ENCODE peak calls at places on chromosome 17, in five cellular contexts. U is GM23248; J is AG08395; M is central memory CD4-positive, alpha-beta T cell; K is NCI-H774. B is an unnamed sample.

GRCh38 chr17:77420804-77421634 is 280.2 kb downstream of the SEC14L1 start:
- DNase-seq in U (peak; percentile 68), J (peak; percentile 79), M (peak; percentile 65), K (peak; percentile 36), B (no peak)

GRCh38 chr17:58331815-58332719 is 3.5 kb upstream of the TSPOAP1 start:
- DNase-seq in U (no peak), J (no peak), M (peak; percentile 80), K (no peak), B (peak; percentile 84)

GRCh38 chr17:63945851-63946439 is 13.8 kb upstream of the CD79B start:
- DNase-seq in U (no peak), J (no peak), M (no peak), K (no peak), B (no peak)

GRCh38 chr17:2089021-2089422 is 34.1 kb downstream of the HIC1 start:
- DNase-seq in U (peak; percentile 86), J (peak; percentile 70), M (no peak), K (no peak), B (no peak)

GRCh38 chr17:29039764-29040598 is 3.0 kb upstream of the PIPOX start:
- DNase-seq in U (peak; percentile 78), J (peak; percentile 65), M (no peak), K (no peak), B (no peak)

GRCh38 chr17:28071179-28071578 is 28.7 kb downstream of the NLK start:
- DNase-seq in U (no peak), J (no peak), M (no peak), K (no peak), B (no peak)

GRCh38 chr17:28948873-28949184 is 2.5 kb downstream of the PHF12 start:
- DNase-seq in U (no peak), J (no peak), M (no peak), K (no peak), B (no peak)

GRCh38 chr17:40074871-40075215 is 12.1 kb downstream of the THRA start:
- DNase-seq in U (peak; percentile 43), J (no peak), M (no peak), K (no peak), B (no peak)

GRCh38 chr17:30570596-30571265 is 93.5 kb downstream of the GOSR1 start:
- DNase-seq in U (no peak), J (no peak), M (no peak), K (no peak), B (no peak)

GRCh38 chr17:36474571-36474970 is 11.9 kb upstream of the ZNHIT3 start:
- DNase-seq in U (no peak), J (no peak), M (no peak), K (no peak), B (no peak)

GRCh38 chr17:74137416-74137815 is 66.1 kb upstream of the RPL38 start:
- DNase-seq in U (no peak), J (no peak), M (no peak), K (no peak), B (no peak)

GRCh38 chr17:65158622-65159021 is 21.5 kb downstream of the RGS9 start:
- DNase-seq in U (no peak), J (no peak), M (no peak), K (no peak), B (no peak)

GRCh38 chr17:59651346-59651745 is 31.7 kb downstream of the CLTC start:
- DNase-seq in U (peak; percentile 40), J (no peak), M (peak; percentile 36), K (no peak), B (no peak)

GRCh38 chr17:80364091-80364691 is 50.8 kb upstream of the ENDOV start:
- DNase-seq in U (peak; percentile 8), J (no peak), M (no peak), K (no peak), B (no peak)